ENCODE peak calls at places on chromosomes 1 and 21, in four cellular contexts. V is AG08396, P is T1000, J is HEK293T. K is an unnamed sample.
A peak's percentile ranks its signal among the peaks of the same experiment; 100 is the strongest.

GRCh38 chr1:202580604-202581003 is 129.7 kb downstream of the SYT2 start:
- DNase-seq in V (no peak), P (no peak), J (no peak), K (peak; percentile 41)

GRCh38 chr1:221712776-221713431 is 29.0 kb downstream of the DUSP10 start:
- DNase-seq in V (no peak), P (no peak), J (no peak), K (no peak)

GRCh38 chr1:165773324-165773965 is 4.8 kb upstream of the TMCO1 start:
- DNase-seq in V (peak; percentile 38), P (peak; percentile 33), J (no peak), K (no peak)

GRCh38 chr1:17558954-17559617 is 19.6 kb downstream of the ARHGEF10L start:
- DNase-seq in V (no peak), P (no peak), J (no peak), K (no peak)

GRCh38 chr21:37631319-37632117 is 264.9 kb downstream of the DYRK1A start:
- DNase-seq in V (no peak), P (no peak), J (no peak), K (no peak)

GRCh38 chr1:225845633-225846259 is 35.8 kb downstream of the EPHX1 start:
- DNase-seq in V (peak; percentile 75), P (peak; percentile 54), J (peak; percentile 92), K (peak; percentile 88)

GRCh38 chr1:171718216-171718615 is 23.6 kb downstream of the VAMP4 start:
- DNase-seq in V (no peak), P (no peak), J (no peak), K (no peak)

GRCh38 chr21:46159841-46160562 is 4.6 kb upstream of the FTCD start:
- DNase-seq in V (no peak), P (no peak), J (no peak), K (no peak)

GRCh38 chr1:84365225-84366221 is 32.8 kb upstream of the DNASE2B start:
- DNase-seq in V (peak; percentile 79), P (peak; percentile 58), J (no peak), K (peak; percentile 12)

GRCh38 chr1:14850563-14850962 is 252.1 kb downstream of the KAZN start:
- DNase-seq in V (no peak), P (no peak), J (no peak), K (no peak)

GRCh38 chr1:70205076-70205436 is 323 bp downstream of the LRRC40 start:
- DNase-seq in V (no peak), P (no peak), J (no peak), K (no peak)

GRCh38 chr1:58409826-58410225 is 136.7 kb downstream of the OMA1 start:
- DNase-seq in V (no peak), P (peak; percentile 56), J (no peak), K (no peak)

GRCh38 chr1:17624540-17625256 is 85.2 kb downstream of the ARHGEF10L start:
- DNase-seq in V (peak; percentile 67), P (peak; percentile 18), J (no peak), K (no peak)

GRCh38 chr1:45647248-45648021 is 23.6 kb upstream of the CCDC17 start:
- DNase-seq in V (no peak), P (no peak), J (no peak), K (no peak)

GRCh38 chr1:246532519-246532918 is 25.4 kb upstream of the SMYD3 start:
- DNase-seq in V (no peak), P (no peak), J (no peak), K (no peak)

GRCh38 chr1:75522389-75522788 is 88.5 kb downstream of the SLC44A5 start:
- DNase-seq in V (no peak), P (no peak), J (no peak), K (no peak)

GRCh38 chr1:97920275-97920831 is 481 bp downstream of the DPYD start:
- DNase-seq in V (no peak), P (no peak), J (peak; percentile 17), K (no peak)

GRCh38 chr1:224589006-224589405 is 27.1 kb upstream of the CNIH3 start:
- DNase-seq in V (no peak), P (no peak), J (no peak), K (no peak)

GRCh38 chr21:43731476-43731875 is 12.5 kb downstream of the PDXK start:
- DNase-seq in V (no peak), P (no peak), J (no peak), K (no peak)

GRCh38 chr1:54551891-54552290 is 3.9 kb downstream of the ACOT11 start:
- DNase-seq in V (peak; percentile 0), P (no peak), J (no peak), K (no peak)

GRCh38 chr1:71054281-71054731 is 6.7 kb upstream of the PTGER3 start:
- DNase-seq in V (no peak), P (no peak), J (no peak), K (no peak)